ENCODE peak calls at places on chromosome 9, in five cellular contexts. Q is AML-193; R is activated CD4-positive, alpha-beta T cell treated with anti-CD3 and anti-CD28 coated beads for 48 hours; T is stimulated activated naive CD4-positive, alpha-beta T cell; B is AG08395. N is an unnamed sample.
A peak's percentile ranks its signal among the peaks of the same experiment; 100 is the strongest.

GRCh38 chr9:22307013-22307711 is 139.5 kb upstream of the DMRTA1 start:
- DNase-seq in Q (peak; percentile 24), R (peak; percentile 7), T (no peak), B (peak; percentile 39), N (no peak)

GRCh38 chr9:100206899-100207298 is 107.9 kb downstream of the INVS start:
- DNase-seq in Q (no peak), R (no peak), T (no peak), B (peak; percentile 13), N (no peak)

GRCh38 chr9:96168882-96169281 is 133.1 kb downstream of the HSD17B3 start:
- DNase-seq in Q (no peak), R (no peak), T (no peak), B (no peak), N (no peak)

GRCh38 chr9:71984388-71985069 is 73.1 kb downstream of the C9orf85 start:
- DNase-seq in Q (no peak), R (no peak), T (no peak), B (peak; percentile 90), N (no peak)

GRCh38 chr9:127064335-127064734 is 58.1 kb downstream of the ANGPTL2 start:
- DNase-seq in Q (no peak), R (no peak), T (no peak), B (no peak), N (no peak)

GRCh38 chr9:70798018-70798417 is 323.4 kb downstream of the TRPM3 start:
- DNase-seq in Q (no peak), R (no peak), T (no peak), B (no peak), N (no peak)

GRCh38 chr9:130177898-130178805 is 5.9 kb downstream of the NCS1 start:
- DNase-seq in Q (no peak), R (no peak), T (no peak), B (no peak), N (no peak)

GRCh38 chr9:99964336-99964735 is 57.9 kb downstream of the STX17 start:
- DNase-seq in Q (no peak), R (no peak), T (no peak), B (no peak), N (no peak)

GRCh38 chr9:129200255-129200654 is 22.2 kb upstream of the IER5L start:
- DNase-seq in Q (no peak), R (no peak), T (no peak), B (no peak), N (no peak)

GRCh38 chr9:112112941-112113399 is 62.1 kb downstream of the SUSD1 start:
- DNase-seq in Q (peak; percentile 2), R (peak; percentile 8), T (peak; percentile 13), B (peak; percentile 28), N (peak; percentile 13)

GRCh38 chr9:91034521-91034920 is 232.9 kb downstream of the SYK start:
- DNase-seq in Q (no peak), R (no peak), T (no peak), B (no peak), N (no peak)

GRCh38 chr9:120152295-120152694 is 427.7 kb downstream of the CDK5RAP2 start:
- DNase-seq in Q (no peak), R (no peak), T (no peak), B (no peak), N (no peak)

GRCh38 chr9:94971378-94972131 is 245.1 kb downstream of the AOPEP start:
- DNase-seq in Q (no peak), R (no peak), T (no peak), B (no peak), N (no peak)

GRCh38 chr9:4287386-4287785 is 12.5 kb downstream of the GLIS3 start:
- DNase-seq in Q (no peak), R (no peak), T (no peak), B (no peak), N (no peak)

GRCh38 chr9:14349818-14350333 is 35.9 kb upstream of the NFIB start:
- DNase-seq in Q (no peak), R (no peak), T (no peak), B (no peak), N (no peak)

GRCh38 chr9:129968690-129969485 is 74.1 kb downstream of the FNBP1 start:
- DNase-seq in Q (no peak), R (no peak), T (no peak), B (peak; percentile 76), N (no peak)

GRCh38 chr9:4581861-4582565 is 80.1 kb upstream of the PLPP6 start:
- DNase-seq in Q (no peak), R (no peak), T (no peak), B (no peak), N (no peak)

GRCh38 chr9:71036501-71036900 is 84.9 kb downstream of the TRPM3 start:
- DNase-seq in Q (no peak), R (no peak), T (no peak), B (no peak), N (no peak)

GRCh38 chr9:82882133-82882532 is 180.8 kb downstream of the RASEF start:
- DNase-seq in Q (no peak), R (no peak), T (no peak), B (peak; percentile 3), N (no peak)

GRCh38 chr9:95627802-95628201 is 111.0 kb upstream of the PTCH1 start:
- DNase-seq in Q (no peak), R (no peak), T (no peak), B (no peak), N (no peak)

GRCh38 chr9:131394464-131395026 is 659 bp downstream of the PRRC2B start:
- DNase-seq in Q (no peak), R (peak; percentile 67), T (peak; percentile 51), B (peak; percentile 58), N (peak; percentile 30)

GRCh38 chr9:135077497-135078200 is 9.8 kb upstream of the OLFM1 start:
- DNase-seq in Q (peak; percentile 9), R (peak; percentile 10), T (no peak), B (peak; percentile 53), N (no peak)

GRCh38 chr9:36729902-36730301 is 157.2 kb downstream of the MELK start:
- DNase-seq in Q (no peak), R (no peak), T (no peak), B (no peak), N (no peak)

GRCh38 chr9:16809912-16810610 is 60.4 kb downstream of the BNC2 start:
- DNase-seq in Q (no peak), R (no peak), T (no peak), B (no peak), N (no peak)

GRCh38 chr9:37187269-37187668 is 66.9 kb downstream of the ZCCHC7 start:
- DNase-seq in Q (no peak), R (peak; percentile 30), T (no peak), B (no peak), N (no peak)

GRCh38 chr9:14314929-14315753 is 1.2 kb upstream of the NFIB start:
- DNase-seq in Q (no peak), R (peak; percentile 29), T (no peak), B (peak; percentile 35), N (no peak)

GRCh38 chr9:85427749-85428148 is 314.0 kb downstream of the AGTPBP1 start:
- DNase-seq in Q (no peak), R (no peak), T (no peak), B (no peak), N (no peak)

GRCh38 chr9:121944741-121945191 is 148.3 kb downstream of the TTLL11 start:
- DNase-seq in Q (no peak), R (no peak), T (no peak), B (peak; percentile 82), N (no peak)

GRCh38 chr9:135370411-135371375 is 108.9 kb upstream of the PPP1R26 start:
- DNase-seq in Q (no peak), R (no peak), T (no peak), B (no peak), N (no peak)

GRCh38 chr9:86938780-86939179 is 8.5 kb downstream of the GAS1 start:
- DNase-seq in Q (no peak), R (no peak), T (no peak), B (no peak), N (no peak)

GRCh38 chr9:111896942-111897830 is 572 bp downstream of the UGCG start:
- DNase-seq in Q (peak; percentile 18), R (peak; percentile 36), T (peak; percentile 65), B (peak; percentile 17), N (peak; percentile 16)

GRCh38 chr9:131840751-131841702 is 101.2 kb upstream of the RAPGEF1 start:
- DNase-seq in Q (no peak), R (no peak), T (no peak), B (no peak), N (no peak)